ENCODE peak calls at places on chromosomes 1 and 21, in seven cellular contexts. X, J, B, T, Q, N and R are unnamed samples.

GRCh38 chr1:143735764-143736461 is 235.9 kb downstream of the FAM72C start:
- DNase-seq in N (no peak), Q (no peak), T (no peak), X (no peak), B (no peak), J (no peak), R (no peak)

GRCh38 chr1:93079685-93080141 is 630 bp downstream of the MTF2 start:
- DNase-seq in Q (peak; percentile 66), X (no peak), T (no peak), B (no peak), N (peak; percentile 22), J (no peak), R (no peak)

GRCh38 chr1:234270581-234271242 is 102.5 kb upstream of the COA6 start:
- DNase-seq in J (no peak), B (no peak), Q (no peak), N (no peak), X (no peak), T (no peak), R (no peak)

GRCh38 chr21:35037384-35038105 is 11.6 kb downstream of the RUNX1 start:
- DNase-seq in N (no peak), J (no peak), T (peak; percentile 29), B (no peak), Q (no peak), X (no peak), R (no peak)

GRCh38 chr1:60849401-60849800 is 233.0 kb upstream of the NFIA start:
- DNase-seq in T (no peak), B (no peak), N (no peak), Q (no peak), J (no peak), X (no peak), R (no peak)

GRCh38 chr1:218473527-218473926 is 128.4 kb downstream of the TGFB2 start:
- DNase-seq in B (no peak), Q (no peak), N (no peak), X (no peak), T (no peak), J (no peak), R (no peak)

GRCh38 chr1:119080586-119080985 is 59.9 kb downstream of the WARS2 start:
- DNase-seq in X (peak; percentile 8), T (no peak), B (peak; percentile 54), J (no peak), Q (peak; percentile 71), N (no peak), R (no peak)

GRCh38 chr1:116529199-116529616 is 41.6 kb downstream of the CD58 start:
- DNase-seq in N (no peak), X (no peak), J (no peak), B (no peak), Q (no peak), T (no peak), R (no peak)

GRCh38 chr1:65429806-65430205 is 9.3 kb downstream of the LEPR start:
- DNase-seq in N (peak; percentile 53), X (no peak), Q (no peak), T (no peak), B (no peak), J (no peak), R (no peak)

GRCh38 chr1:218705911-218706893 is 361.1 kb downstream of the TGFB2 start:
- DNase-seq in Q (no peak), N (no peak), J (no peak), B (no peak), X (peak; percentile 95), T (no peak), R (no peak)

GRCh38 chr1:116528329-116529083 is 42.3 kb downstream of the CD58 start:
- DNase-seq in T (no peak), B (no peak), Q (no peak), J (no peak), N (no peak), X (no peak), R (no peak)

GRCh38 chr1:115771094-115771846 is 2.8 kb upstream of the CASQ2 start:
- DNase-seq in Q (no peak), B (no peak), X (no peak), J (no peak), N (no peak), T (no peak), R (no peak)

GRCh38 chr1:20494609-20495311 is 8.8 kb upstream of the CAMK2N1 start:
- DNase-seq in N (peak; percentile 30), J (no peak), B (no peak), X (peak; percentile 84), T (no peak), Q (peak; percentile 17), R (no peak)

GRCh38 chr1:59738152-59738551 is 76.6 kb upstream of the HOOK1 start:
- DNase-seq in X (no peak), N (no peak), J (no peak), B (no peak), T (no peak), Q (no peak), R (no peak)

GRCh38 chr1:45892068-45892785 is 88.8 kb downstream of the MAST2 start:
- DNase-seq in X (peak; percentile 31), N (peak; percentile 50), B (no peak), T (no peak), Q (no peak), J (no peak), R (no peak)

GRCh38 chr1:82227696-82228095 is 427.0 kb downstream of the ADGRL2 start:
- DNase-seq in Q (no peak), X (no peak), N (no peak), T (no peak), B (no peak), J (no peak), R (no peak)

GRCh38 chr1:230144010-230144614 is 77.1 kb downstream of the GALNT2 start:
- DNase-seq in B (no peak), J (no peak), X (no peak), N (no peak), T (no peak), Q (no peak), R (no peak)

GRCh38 chr1:9826087-9826486 is 2.3 kb upstream of the CLSTN1 start:
- DNase-seq in X (no peak), B (no peak), J (no peak), T (no peak), Q (no peak), N (no peak), R (no peak)

GRCh38 chr1:27773732-27774445 is 870 bp downstream of the STX12 start:
- DNase-seq in T (peak; percentile 36), B (no peak), X (no peak), Q (no peak), N (no peak), J (peak; percentile 2), R (peak; percentile 29)

GRCh38 chr1:27782950-27783349 is 9.9 kb downstream of the STX12 start:
- DNase-seq in T (no peak), X (no peak), Q (no peak), J (no peak), B (no peak), N (no peak), R (no peak)

GRCh38 chr1:27772932-27773731 is at the start of gene STX12:
- DNase-seq in J (peak; percentile 96), B (peak; percentile 99), X (peak; percentile 91), N (peak; percentile 98), Q (peak; percentile 100), T (peak; percentile 98), R (peak; percentile 99)

GRCh38 chr1:27774654-27775053 is 1.6 kb downstream of the STX12 start:
- DNase-seq in Q (no peak), B (no peak), N (no peak), T (no peak), J (no peak), X (no peak), R (no peak)

GRCh38 chr1:27778022-27778421 is 5.0 kb downstream of the STX12 start:
- DNase-seq in N (no peak), B (no peak), X (no peak), J (no peak), Q (no peak), T (no peak), R (no peak)
- H3K27ac ChIP-seq in N (no peak overlapping the region), B (no peak overlapping the region), X (no peak overlapping the region), J (no peak overlapping the region), Q (no peak overlapping the region), T (no peak overlapping the region), R (no peak overlapping the region)

DNA sequence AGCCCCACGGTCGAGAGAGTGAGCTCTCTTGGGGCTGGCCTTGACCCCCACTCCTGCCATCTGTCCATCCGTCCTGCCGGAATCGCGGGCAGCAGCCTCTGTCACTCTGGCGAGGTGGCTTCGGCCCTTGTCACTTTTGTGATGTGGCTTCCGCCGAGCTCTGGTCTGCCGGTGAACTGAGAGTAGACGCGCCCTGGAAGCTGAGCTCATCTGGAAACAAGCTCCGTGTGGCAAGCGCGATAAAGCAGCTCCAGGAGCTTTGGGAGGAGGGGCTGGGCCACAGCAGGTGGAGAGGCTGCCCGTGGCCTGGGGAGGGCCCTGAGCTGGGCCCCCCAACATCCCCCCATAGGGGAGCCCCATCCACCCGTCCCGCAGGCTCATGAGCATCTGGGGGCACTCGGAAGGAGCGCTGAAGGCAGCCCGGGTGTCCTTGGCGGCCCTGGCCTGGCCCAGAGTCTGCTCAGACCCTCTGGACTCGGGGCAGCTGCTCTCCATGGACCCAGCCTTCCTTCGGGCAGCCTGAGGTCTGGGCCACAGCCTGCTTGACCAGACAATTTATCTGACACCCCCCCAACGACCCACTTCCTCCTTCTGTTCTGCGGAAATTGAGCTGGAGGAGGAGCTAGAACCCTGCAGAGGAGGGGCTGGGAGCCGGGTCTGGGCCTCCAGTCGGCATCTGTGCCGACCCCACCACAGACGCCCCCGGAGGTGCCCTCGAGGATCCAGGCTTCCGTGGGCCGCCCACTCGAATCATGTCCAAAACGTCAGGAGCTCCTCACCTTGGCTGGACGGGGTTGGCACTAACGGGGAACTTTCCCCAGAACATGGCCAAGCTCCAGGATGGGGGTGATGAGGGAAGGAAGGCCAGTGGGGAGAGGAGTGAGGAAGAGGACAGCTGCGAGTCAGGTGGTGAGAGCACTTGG is 59.1 kb downstream of the SLC19A1 start:
- DNase-seq in J (no peak), Q (no peak), X (no peak), T (peak; percentile 48), N (no peak), B (peak; percentile 72), R (no peak)
- H3K27ac ChIP-seq in J (peak overlapping the region; percentile 67), Q (no peak overlapping the region), X (no peak overlapping the region), T (peak overlapping the region; percentile 78), N (peak overlapping the region; percentile 54), B (no peak overlapping the region), R (peak overlapping the region; percentile 58)

DNA sequence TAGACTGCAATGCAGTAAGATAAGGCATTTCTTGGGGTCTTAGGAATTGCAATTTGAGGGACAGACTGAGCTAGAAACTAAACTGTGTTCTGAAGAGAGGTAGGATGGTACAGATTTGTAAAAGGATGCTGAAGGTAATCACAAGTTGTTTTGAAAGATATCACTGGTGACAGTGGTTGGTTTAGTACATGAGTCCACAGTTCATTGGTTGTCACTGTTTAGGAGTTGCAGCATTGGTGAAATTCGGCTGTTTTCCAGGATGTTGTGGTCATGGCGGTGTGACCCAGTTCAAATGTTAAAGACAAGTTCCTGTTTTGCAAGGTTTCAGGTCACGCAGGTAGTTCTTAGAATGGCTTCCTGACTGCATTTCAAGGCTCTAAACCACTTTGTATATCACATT is 292.8 kb upstream of the B3GALT2 start:
- DNase-seq in B (no peak), N (no peak), Q (no peak), T (peak; percentile 95), X (no peak), J (peak; percentile 46), R (peak; percentile 99)
- H3K27ac ChIP-seq in B (no peak overlapping the region), N (no peak overlapping the region), Q (no peak overlapping the region), T (peak overlapping the region; percentile 37), X (no peak overlapping the region), J (peak overlapping the region; percentile 56), R (peak overlapping the region; percentile 87)

DNA sequence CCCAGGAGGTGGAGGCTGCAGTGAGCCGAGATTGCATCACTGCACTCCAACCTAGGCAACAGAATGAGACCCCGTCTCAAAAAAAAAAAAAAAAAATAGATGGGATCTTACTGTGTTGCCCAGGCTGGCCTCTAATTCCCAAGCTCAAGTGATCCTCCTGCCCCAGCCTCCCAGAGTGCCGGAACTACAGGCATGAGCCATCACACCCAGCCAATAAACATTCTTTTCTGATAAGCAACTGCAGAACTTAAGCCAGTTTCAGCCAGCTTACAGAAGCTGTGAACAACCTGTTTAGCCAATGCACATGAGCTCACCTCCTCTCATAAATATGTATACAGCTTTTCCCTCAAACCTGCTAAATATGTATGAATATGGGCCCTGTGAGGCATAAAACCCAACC is 3.1 kb upstream of the MIIP start:
- DNase-seq in J (no peak), X (no peak), B (no peak), Q (no peak), T (no peak), N (no peak), R (no peak)
- H3K27ac ChIP-seq in J (no peak overlapping the region), X (no peak overlapping the region), B (no peak overlapping the region), Q (no peak overlapping the region), T (no peak overlapping the region), N (no peak overlapping the region), R (no peak overlapping the region)